ENCODE peak calls at places on chromosomes 2 and 18, in four cellular contexts. One of them, this sample, is unnamed.

GRCh38 chr2:235963853-235964577 is 204.2 kb downstream of the GBX2 start:
- DNase-seq in right cardiac atrium: no peak
- DNase-seq in T-helper 17 cell: no peak
- DNase-seq in endothelial cell: no peak
- DNase-seq in this sample: no peak

GRCh38 chr2:191023235-191023679 is 9.3 kb upstream of the STAT1 start:
- DNase-seq in right cardiac atrium: no peak
- DNase-seq in endothelial cell: no peak
- DNase-seq in T-helper 17 cell: no peak
- DNase-seq in this sample: no peak

GRCh38 chr2:218858138-218858445 is 1.5 kb upstream of the WNT6 start:
- DNase-seq in endothelial cell: no peak
- DNase-seq in T-helper 17 cell: no peak
- DNase-seq in right cardiac atrium: no peak
- DNase-seq in this sample: no peak

GRCh38 chr2:150376627-150377335 is 110.7 kb downstream of the RND3 start:
- DNase-seq in right cardiac atrium: peak; percentile 21
- DNase-seq in T-helper 17 cell: no peak
- DNase-seq in endothelial cell: no peak
- DNase-seq in this sample: no peak

GRCh38 chr18:10579079-10579867 is 53.4 kb downstream of the NAPG start:
- DNase-seq in endothelial cell: no peak
- DNase-seq in T-helper 17 cell: no peak
- DNase-seq in right cardiac atrium: no peak
- DNase-seq in this sample: no peak

GRCh38 chr2:69381337-69381737 is 5.7 kb downstream of the GFPT1 start:
- DNase-seq in T-helper 17 cell: no peak
- DNase-seq in right cardiac atrium: no peak
- DNase-seq in endothelial cell: no peak
- DNase-seq in this sample: no peak

GRCh38 chr2:120715356-120715755 is 20.3 kb upstream of the GLI2 start:
- DNase-seq in endothelial cell: no peak
- DNase-seq in T-helper 17 cell: no peak
- DNase-seq in right cardiac atrium: no peak
- DNase-seq in this sample: no peak

GRCh38 chr2:145815933-145816332 is 1296.0 kb upstream of the ZEB2 start:
- DNase-seq in right cardiac atrium: no peak
- DNase-seq in endothelial cell: no peak
- DNase-seq in T-helper 17 cell: no peak
- DNase-seq in this sample: no peak

GRCh38 chr2:42010743-42011298 is 37.0 kb upstream of the PKDCC start:
- DNase-seq in endothelial cell: no peak
- DNase-seq in right cardiac atrium: no peak
- DNase-seq in T-helper 17 cell: no peak
- DNase-seq in this sample: no peak

GRCh38 chr2:10064932-10065682 is 15.1 kb downstream of the CYS1 start:
- DNase-seq in right cardiac atrium: no peak
- DNase-seq in endothelial cell: no peak
- DNase-seq in T-helper 17 cell: no peak
- DNase-seq in this sample: no peak

GRCh38 chr2:15892575-15892974 is 47.8 kb upstream of the MYCN start:
- DNase-seq in right cardiac atrium: no peak
- DNase-seq in T-helper 17 cell: no peak
- DNase-seq in endothelial cell: no peak
- DNase-seq in this sample: no peak

GRCh38 chr2:128495996-128496547 is 177.4 kb upstream of the HS6ST1 start:
- DNase-seq in T-helper 17 cell: no peak
- DNase-seq in endothelial cell: no peak
- DNase-seq in right cardiac atrium: no peak
- DNase-seq in this sample: no peak

GRCh38 chr18:45976581-45977373 is 9.6 kb upstream of the EPG5 start:
- DNase-seq in T-helper 17 cell: no peak
- DNase-seq in right cardiac atrium: no peak
- DNase-seq in endothelial cell: no peak
- DNase-seq in this sample: no peak

GRCh38 chr2:233174131-233174530 is 77.3 kb upstream of the ATG16L1 start:
- DNase-seq in endothelial cell: no peak
- DNase-seq in T-helper 17 cell: no peak
- DNase-seq in right cardiac atrium: no peak
- DNase-seq in this sample: no peak